ENCODE peak calls at places on chromosome 19, in six cellular contexts. M is GM23338, L is A549, Q is HepG2, T is K562, Y is SK-N-SH. U is an unnamed sample.

GRCh38 chr19:35088514-35088913 is 27.1 kb upstream of the FXYD3 start:
- DNase-seq in M (no peak), L (peak; percentile 70), Q (no peak), T (no peak), Y (no peak), U (no peak)

GRCh38 chr19:49157445-49158224 is at the start of gene TRPM4:
- DNase-seq in M (peak; percentile 97), L (peak; percentile 84), Q (peak; percentile 61), T (peak; percentile 96), Y (peak; percentile 92), U (no peak)

GRCh38 chr19:31387662-31388175 is 38.5 kb upstream of the TSHZ3 start:
- DNase-seq in M (no peak), L (no peak), Q (no peak), T (peak; percentile 5), Y (no peak), U (no peak)

GRCh38 chr19:13861392-13861713 is 15.6 kb upstream of the NANOS3 start:
- DNase-seq in M (no peak), L (no peak), Q (no peak), T (no peak), Y (peak; percentile 25), U (no peak)

GRCh38 chr19:14322889-14323463 is 58.3 kb upstream of the ADGRE5 start:
- DNase-seq in M (no peak), L (no peak), Q (no peak), T (no peak), Y (no peak), U (no peak)

GRCh38 chr19:42850981-42851717 is 28.4 kb downstream of the PSG1 start:
- DNase-seq in M (no peak), L (peak; percentile 92), Q (peak; percentile 15), T (no peak), Y (no peak), U (peak; percentile 78)

GRCh38 chr19:17209126-17210036 is 5.8 kb upstream of the USE1 start:
- DNase-seq in M (peak; percentile 99), L (peak; percentile 79), Q (no peak), T (peak; percentile 97), Y (peak; percentile 95), U (no peak)

GRCh38 chr19:18915639-18916038 is 3.5 kb downstream of the COPE start:
- DNase-seq in M (peak; percentile 72), L (peak; percentile 68), Q (peak; percentile 54), T (no peak), Y (peak; percentile 80), U (no peak)

GRCh38 chr19:2363419-2363818 is 3.4 kb downstream of the TMPRSS9 start:
- DNase-seq in M (no peak), L (no peak), Q (no peak), T (no peak), Y (peak; percentile 30), U (no peak)

GRCh38 chr19:49954092-49954825 is 6.7 kb downstream of the SIGLEC11 start:
- DNase-seq in M (peak; percentile 26), L (no peak), Q (peak; percentile 14), T (peak; percentile 20), Y (no peak), U (no peak)

DNA sequence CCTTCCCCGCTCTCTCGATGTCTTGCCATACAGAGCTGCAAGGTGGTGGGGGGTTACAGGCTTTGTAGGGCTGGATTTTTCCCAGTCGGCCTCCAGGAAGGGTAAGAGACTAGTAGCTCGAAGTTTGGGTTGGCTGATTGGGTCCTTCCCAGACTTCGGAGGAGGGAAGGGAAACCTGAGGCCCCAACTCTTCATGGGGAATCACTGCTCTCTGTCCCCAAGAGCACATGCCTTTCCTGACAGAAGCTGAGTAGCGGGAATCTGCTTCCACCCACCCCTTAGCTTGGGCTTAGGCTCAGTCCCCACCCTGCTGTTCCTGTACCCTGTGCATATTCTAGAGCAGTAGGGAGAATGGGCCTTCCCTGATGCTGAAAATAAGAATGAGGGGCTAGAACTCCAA is 39.7 kb downstream of the PPP2R1A start:
- DNase-seq in M (no peak), L (no peak), Q (no peak), T (no peak), Y (no peak), U (no peak)
- TF ChIP-seq REST in M (no peak), L (no peak), Q (no peak), T (no peak), Y (no peak), U (no peak)

DNA sequence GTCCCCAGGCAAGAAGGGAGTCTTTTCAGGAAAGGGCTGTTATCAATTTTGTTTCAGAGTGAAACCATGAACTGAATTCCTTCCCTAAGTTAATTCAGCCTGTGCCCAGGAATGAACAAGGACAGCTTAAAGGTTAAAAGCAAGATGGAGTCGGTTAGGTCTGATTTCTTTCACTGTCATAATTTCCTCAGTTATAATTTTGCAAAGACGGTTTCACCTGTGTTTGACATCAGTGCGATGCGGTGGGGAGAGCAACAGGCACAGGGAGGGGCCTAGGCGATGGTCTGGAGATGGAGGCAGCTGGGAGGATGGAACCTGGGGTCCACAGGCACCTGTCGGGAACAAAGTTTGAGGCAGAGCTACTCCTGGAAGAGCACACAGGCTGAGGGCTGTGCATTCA is 5.9 kb upstream of the ZNF552 start:
- DNase-seq in M (no peak), L (no peak), Q (no peak), T (no peak), Y (no peak), U (no peak)
- H3K27ac ChIP-seq in M (peak overlapping the region; percentile 60), L (peak overlapping the region; percentile 91), Q (peak overlapping the region; percentile 90), T (peak overlapping the region; percentile 87), Y (no peak overlapping the region), U (peak overlapping the region; percentile 92)

DNA sequence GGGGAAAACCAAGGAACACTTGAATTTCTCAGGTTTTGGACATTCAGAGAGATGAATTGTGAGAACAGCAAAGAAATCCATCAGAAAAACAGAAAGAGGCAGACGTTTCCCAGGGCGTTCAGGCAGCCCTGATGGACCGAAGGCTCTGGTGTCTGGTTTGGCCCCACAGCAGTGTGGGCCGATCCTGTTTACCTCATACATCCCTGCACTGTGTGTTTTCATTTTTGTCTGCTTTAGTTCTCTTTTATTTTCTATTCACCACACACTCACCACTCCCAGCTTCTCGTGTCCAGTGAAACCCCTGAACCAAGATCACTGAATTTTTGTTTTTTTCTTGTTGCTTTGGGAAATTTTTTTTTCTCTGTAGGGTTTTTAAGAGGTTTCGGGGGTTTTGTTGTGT is 11.9 kb upstream of the WDR18 start:
- DNase-seq in M (no peak), L (no peak), Q (no peak), T (no peak), Y (no peak), U (no peak)
- TF ChIP-seq REST in M (no peak), L (no peak), Q (no peak), T (no peak), Y (no peak), U (no peak)

DNA sequence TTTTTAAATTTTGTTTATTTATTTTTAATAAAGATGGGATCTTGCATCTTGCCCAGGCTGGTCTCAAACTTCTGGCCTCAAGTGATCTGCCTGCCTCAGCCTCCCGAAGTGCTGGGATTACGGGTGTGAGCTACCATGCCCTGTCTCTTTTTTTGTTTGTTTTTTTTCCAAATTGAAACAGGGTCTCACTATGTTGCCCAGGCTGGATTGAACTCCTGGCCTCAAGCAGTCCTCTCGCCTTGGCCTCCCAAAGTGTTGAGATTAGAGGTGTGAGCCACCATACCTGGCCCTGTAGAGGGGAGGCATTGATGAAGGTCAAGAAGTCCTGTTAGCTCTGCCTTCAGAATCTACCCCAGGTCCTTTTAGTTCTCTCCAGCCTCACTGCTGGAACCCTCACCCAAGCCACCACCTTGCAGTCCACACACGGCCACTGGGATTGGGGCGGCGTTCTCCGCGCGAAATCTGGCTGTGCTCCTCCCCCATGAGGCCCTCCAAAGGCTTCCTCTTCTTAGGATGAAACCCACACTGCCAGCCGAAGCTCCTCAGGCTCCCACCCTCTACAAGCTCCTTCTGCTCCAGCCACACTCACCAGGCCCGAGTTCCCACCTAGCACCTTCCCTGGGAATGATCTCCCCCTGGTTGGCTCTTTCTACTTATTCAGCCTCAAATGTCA is 34.9 kb downstream of the ACTN4 start:
- DNase-seq in M (no peak), L (no peak), Q (no peak), T (no peak), Y (no peak), U (no peak)
- H3K27ac ChIP-seq in M (peak overlapping the region; percentile 99), L (peak overlapping the region; percentile 94), Q (peak overlapping the region; percentile 85), T (peak overlapping the region; percentile 98), Y (peak overlapping the region; percentile 64), U (peak overlapping the region; percentile 98)